ENCODE peak calls at places on chromosomes 7 and 10, in eight cellular contexts. T is putamen; N is pancreas; H is fibroblast of pulmonary artery; Z is stimulated activated CD8-positive, alpha-beta memory T cell treated with anti-CD3 and anti-CD28 coated beads, Interleukin-15, amount 100 ng/mL, for 24 hours; O is lung; P is substantia nigra; C is activated CD4-positive, alpha-beta T cell treated with anti-CD3 and anti-CD28 coated beads, Interleukin-2, amount 10 ng/mL, durations not matched to agents 7 days and 5 days. X is an unnamed sample.

GRCh38 chr7:1425292-1426136 is 33.8 kb downstream of the MICALL2 start:
- DNase-seq in O (no peak), C (no peak), T (no peak), Z (no peak), P (no peak), H (no peak), N (no peak), X (no peak)

GRCh38 chr7:157490465-157490912 is 153.7 kb downstream of the DNAJB6 start:
- DNase-seq in T (no peak), P (no peak), O (no peak), N (no peak), H (peak; percentile 52), Z (no peak), C (peak; percentile 75), X (peak; percentile 80)

GRCh38 chr7:70376561-70377031 is 755.3 kb upstream of the GALNT17 start:
- DNase-seq in C (no peak), P (no peak), T (no peak), Z (no peak), O (no peak), H (no peak), N (no peak), X (no peak)

GRCh38 chr7:83014546-83014945 is 148.1 kb downstream of the PCLO start:
- DNase-seq in O (no peak), T (peak; percentile 18), C (no peak), H (no peak), P (no peak), N (no peak), Z (no peak), X (no peak)

GRCh38 chr10:88228130-88228529 is 355.0 kb downstream of the RNLS start:
- DNase-seq in N (no peak), P (no peak), O (no peak), C (no peak), Z (no peak), T (no peak), H (peak; percentile 39), X (no peak)

GRCh38 chr7:129238546-129238945 is 13.7 kb downstream of the AHCYL2 start:
- DNase-seq in N (no peak), H (no peak), Z (no peak), C (no peak), O (no peak), T (no peak), P (no peak), X (no peak)

GRCh38 chr10:609868-610545 is 79.5 kb downstream of the DIP2C start:
- DNase-seq in C (no peak), Z (no peak), P (no peak), T (no peak), O (no peak), H (no peak), N (no peak), X (no peak)

GRCh38 chr7:4091767-4092166 is 590.3 kb upstream of the FOXK1 start:
- DNase-seq in O (no peak), P (no peak), H (no peak), N (no peak), Z (no peak), T (no peak), C (no peak), X (no peak)

X was measured in DND-41.